ENCODE peak calls at places on chromosomes 16 and 17, in nine cellular contexts. C is NB4, N is Caki2, Y is NCI-H526, O is H54, K is T-helper 9 cell, L is left cardiac atrium, F is kidney glomerular epithelial cell, J is pons. P is an unnamed sample.

GRCh38 chr17:72413077-72414031 is 292.5 kb downstream of the SOX9 start:
- DNase-seq in L (no peak), Y (no peak), C (no peak), O (no peak), J (no peak), K (no peak), N (no peak), F (no peak), P (no peak)

GRCh38 chr17:68709461-68709860 is 108.3 kb upstream of the FAM20A start:
- DNase-seq in C (no peak), L (no peak), K (no peak), Y (no peak), J (no peak), O (no peak), F (no peak), N (no peak), P (no peak)

GRCh38 chr16:73053379-73054130 is 5.6 kb upstream of the ZFHX3 start:
- DNase-seq in L (no peak), Y (no peak), O (no peak), J (no peak), K (no peak), F (no peak), C (no peak), N (peak), P (no peak)

GRCh38 chr17:29250666-29251065 is 4.0 kb downstream of the CRYBA1 start:
- DNase-seq in L (no peak), K (no peak), Y (no peak), F (peak), C (no peak), J (no peak), O (no peak), N (no peak), P (peak)

GRCh38 chr17:47286198-47286914 is 32.7 kb downstream of the ITGB3 start:
- DNase-seq in C (no peak), O (no peak), F (no peak), J (no peak), K (no peak), Y (no peak), N (no peak), L (no peak), P (no peak)

GRCh38 chr17:78477913-78478756 is 99.1 kb downstream of the DNAH17 start:
- DNase-seq in K (no peak), C (no peak), L (no peak), N (no peak), O (no peak), F (no peak), Y (no peak), J (no peak), P (no peak)

GRCh38 chr16:1929578-1930337 is 11.5 kb upstream of the HS3ST6 start:
- DNase-seq in F (peak), C (peak), J (peak), Y (no peak), O (peak), K (peak), N (peak), L (peak), P (peak)

GRCh38 chr17:17628388-17629008 is 37.0 kb upstream of the PEMT start:
- DNase-seq in O (no peak), J (no peak), L (no peak), N (no peak), Y (no peak), C (no peak), F (no peak), K (peak), P (no peak)

GRCh38 chr17:21289902-21290571 is 5.5 kb downstream of the MAP2K3 start:
- DNase-seq in O (no peak), L (peak), C (no peak), J (no peak), F (no peak), K (no peak), N (no peak), Y (no peak), P (no peak)

P was measured in ACHN.